ENCODE peak calls at places on chromosome 11, in six cellular contexts. P is HCT116, G is SK-N-SH, C is hepatocyte, Q is MM.1S, E is GM23248. J is an unnamed sample. For H3K4me1, the result is how much of the 10 kb centered on the place peaks cover.

GRCh38 chr11:58650496-58650895 is 28.0 kb downstream of the CNTF start:
- DNase-seq in Q (no peak), P (no peak), E (no peak), C (no peak), G (no peak), J (no peak)

GRCh38 chr11:19878520-19878919 is 165.9 kb downstream of the NAV2 start:
- DNase-seq in G (no peak), E (no peak), C (no peak), P (no peak), Q (no peak), J (no peak)

GRCh38 chr11:57674251-57674650 is 6.3 kb downstream of the ZDHHC5 start:
- DNase-seq in P (no peak), Q (no peak), G (no peak), C (no peak), E (no peak), J (no peak)

GRCh38 chr11:109320595-109320994 is 101.4 kb upstream of the C11orf87 start:
- DNase-seq in E (peak), Q (no peak), C (peak), G (no peak), P (peak), J (no peak)

GRCh38 chr11:130162733-130163132 is 3.2 kb downstream of the ST14 start:
- DNase-seq in Q (peak), E (peak), C (peak), P (no peak), G (no peak), J (peak)

GRCh38 chr11:70210051-70210501 is 7.0 kb downstream of the FADD start:
- DNase-seq in G (no peak), Q (no peak), C (no peak), P (no peak), E (peak), J (no peak)

GRCh38 chr11:1153105-1153950 is 4.4 kb upstream of the MUC5AC start:
- DNase-seq in G (peak), Q (no peak), E (peak), C (peak), P (no peak), J (no peak)

GRCh38 chr11:73034777-73035176 is 107.3 kb downstream of the FCHSD2 start:
- DNase-seq in E (no peak), Q (no peak), P (no peak), C (peak), G (no peak), J (no peak)

GRCh38 chr11:71240865-71241691 is 11.3 kb downstream of the SHANK2 start:
- DNase-seq in P (no peak), E (peak), Q (no peak), G (peak), C (peak), J (no peak)

GRCh38 chr11:34680206-34680605 is 59.3 kb downstream of the EHF start:
- DNase-seq in Q (no peak), C (no peak), E (peak), P (no peak), G (no peak), J (no peak)

GRCh38 chr11:35814720-35815305 is 129.0 kb upstream of the LDLRAD3 start:
- DNase-seq in G (no peak), E (no peak), P (no peak), C (no peak), Q (no peak), J (no peak)

GRCh38 chr11:64799256-64799924 is 3.6 kb downstream of the MAP4K2 start:
- DNase-seq in C (no peak), Q (no peak), G (no peak), E (no peak), P (no peak), J (peak)

GRCh38 chr11:119782673-119783072 is 53.7 kb upstream of the NECTIN1 start:
- DNase-seq in E (peak), G (no peak), P (no peak), Q (peak), C (no peak), J (no peak)

GRCh38 chr11:66328307-66329144 is 7.7 kb downstream of the RIN1 start:
- DNase-seq in Q (peak), P (peak), E (peak), G (peak), C (peak), J (peak)

GRCh38 chr11:116371146-116371545 is 401.6 kb downstream of the BUD13 start:
- DNase-seq in Q (no peak), P (no peak), G (peak), C (no peak), E (no peak), J (no peak)

GRCh38 chr11:47716692-47717091 is 1.5 kb upstream of the AGBL2 start:
- DNase-seq in C (no peak), G (no peak), P (no peak), E (no peak), Q (peak), J (peak)

GRCh38 chr11:45147871-45148270 is 1.4 kb downstream of the PRDM11 start:
- DNase-seq in C (no peak), G (no peak), E (peak), P (no peak), Q (no peak), J (no peak)

GRCh38 chr11:22244986-22245592 is 52.2 kb downstream of the ANO5 start:
- DNase-seq in Q (peak), P (peak), C (peak), E (peak), G (peak), J (peak)

GRCh38 chr11:128896356-128896755 is 5.2 kb downstream of the KCNJ5 start:
- DNase-seq in C (no peak), P (no peak), G (no peak), E (peak), Q (no peak), J (no peak)

GRCh38 chr11:73866095-73866579 is 10.5 kb downstream of the COA4 start:
- DNase-seq in P (no peak), C (no peak), Q (no peak), G (peak), E (peak), J (no peak)

GRCh38 chr11:34266090-34266912 is 91.5 kb downstream of the ABTB2 start:
- DNase-seq in P (no peak), G (no peak), Q (no peak), C (peak), E (peak), J (no peak)

GRCh38 chr11:119306373-119306890 is 10.5 kb downstream of the MCAM start:
- DNase-seq in E (peak), Q (no peak), P (no peak), C (no peak), G (no peak), J (no peak)

GRCh38 chr11:61731956-61732675 is 20.3 kb upstream of the MYRF start:
- DNase-seq in E (peak), Q (no peak), C (no peak), P (no peak), G (no peak), J (no peak)

GRCh38 chr11:67195971-67196418 is 70.3 kb upstream of the GRK2 start:
- DNase-seq in C (peak), E (peak), G (no peak), Q (no peak), P (no peak), J (no peak)

GRCh38 chr11:99020324-99021225 is at the start of gene CNTN5:
- DNase-seq in Q (peak), P (no peak), G (peak), E (peak), C (peak), J (no peak)

GRCh38 chr11:16082532-16083055 is 273.8 kb downstream of the SOX6 start:
- DNase-seq in Q (no peak), P (no peak), C (no peak), G (no peak), E (no peak), J (no peak)

GRCh38 chr11:103659138-103659734 is 377.2 kb upstream of the DDI1 start:
- DNase-seq in G (peak), E (peak), C (no peak), Q (no peak), P (peak), J (no peak)

GRCh38 chr11:127873478-127873877 is 713.9 kb downstream of the ETS1 start:
- DNase-seq in E (no peak), G (no peak), Q (no peak), P (no peak), C (no peak), J (no peak)

GRCh38 chr11:125322317-125322716 is 157.8 kb downstream of the PKNOX2 start:
- DNase-seq in G (no peak), Q (no peak), C (no peak), P (no peak), E (no peak), J (no peak)

GRCh38 chr11:65793144-65793581 is 6.3 kb downstream of the OVOL1 start:
- DNase-seq in Q (no peak), G (peak), P (no peak), E (no peak), C (peak), J (no peak)

GRCh38 chr11:128776088-128776433 is 82.2 kb downstream of the FLI1 start:
- DNase-seq in E (no peak), G (no peak), P (no peak), C (no peak), Q (no peak), J (no peak)

GRCh38 chr11:12689029-12689755 is 15.0 kb downstream of the TEAD1 start:
- DNase-seq in Q (no peak), E (peak), G (no peak), P (no peak), C (no peak), J (no peak)

GRCh38 chr11:12692238-12693074 is 18.2 kb downstream of the TEAD1 start:
- DNase-seq in C (peak), G (peak), Q (no peak), P (peak), E (peak), J (no peak)

GRCh38 chr11:12691473-12691872 is 17.3 kb downstream of the TEAD1 start:
- DNase-seq in Q (no peak), G (peak), P (no peak), C (no peak), E (no peak), J (no peak)

GRCh38 chr11:12693075-12693473 is 18.9 kb downstream of the TEAD1 start:
- DNase-seq in Q (no peak), G (no peak), P (no peak), C (no peak), E (peak), J (no peak)

GRCh38 chr11:12690663-12691062 is 16.4 kb downstream of the TEAD1 start:
- DNase-seq in G (no peak), P (no peak), E (no peak), Q (no peak), C (no peak), J (no peak)
- H3K4me1 ChIP-seq in G (half or more), P (half or more), E (half or more), Q (under half), C (half or more), J (under half)

GRCh38 chr11:69055212-69055586 is 6.5 kb downstream of the TPCN2 start:
- DNase-seq in Q (no peak), G (no peak), E (no peak), P (no peak), C (peak), J (no peak)

GRCh38 chr11:69053169-69053477 is 4.4 kb downstream of the TPCN2 start:
- DNase-seq in C (no peak), G (no peak), E (no peak), P (no peak), Q (no peak), J (no peak)

GRCh38 chr11:69053546-69054396 is 5.0 kb downstream of the TPCN2 start:
- DNase-seq in Q (no peak), C (no peak), E (no peak), G (no peak), P (no peak), J (peak)

GRCh38 chr11:69055598-69056516 is 7.1 kb downstream of the TPCN2 start:
- DNase-seq in E (no peak), C (no peak), G (no peak), Q (peak), P (no peak), J (peak)

GRCh38 chr11:69054397-69055211 is 5.9 kb downstream of the TPCN2 start:
- DNase-seq in P (no peak), Q (no peak), E (no peak), C (no peak), G (no peak), J (no peak)
- TF ChIP-seq EZH2phosphoT487 in P (no peak), Q (no peak), E (no peak), C (no peak), G (no peak), J (no peak)

DNA sequence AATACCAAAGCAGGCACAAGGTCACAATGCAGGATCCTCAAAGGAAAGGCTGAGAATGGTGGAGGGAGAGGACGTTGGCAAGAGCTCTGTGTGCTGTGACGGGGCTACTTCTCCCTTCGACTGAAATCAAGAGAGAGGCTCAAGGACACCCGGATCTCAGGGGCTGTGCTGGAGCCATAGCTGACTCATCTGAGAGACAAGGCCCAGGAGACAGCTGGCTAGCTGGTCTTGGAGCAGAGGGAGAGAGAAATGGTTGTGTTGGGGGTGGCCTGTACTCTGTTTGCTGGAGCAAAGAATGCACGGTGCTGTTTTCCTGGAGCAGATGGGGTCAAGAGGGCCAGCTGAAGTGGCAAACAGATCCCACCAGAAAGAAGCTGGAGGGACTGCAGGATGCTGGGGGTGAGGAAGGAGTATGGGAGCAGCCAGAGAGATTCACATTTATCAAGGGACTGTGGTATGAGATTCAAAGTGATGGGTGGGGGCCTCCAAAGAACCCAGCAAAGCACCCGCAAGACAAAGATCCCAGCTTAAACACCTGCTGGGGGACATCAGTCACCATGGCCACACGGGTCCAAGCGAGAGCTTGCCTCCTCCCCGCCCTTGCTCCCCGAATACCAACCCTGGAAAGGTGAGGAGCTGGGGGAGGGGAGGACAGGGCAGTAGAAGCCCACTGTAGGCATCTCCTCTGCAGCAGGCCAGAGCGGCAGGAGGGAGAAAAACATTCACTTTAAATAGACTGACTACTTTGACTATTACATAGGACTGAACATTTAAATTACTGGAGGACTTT is 40.8 kb downstream of the MAP6 start:
- DNase-seq in G (no peak), C (peak), P (no peak), Q (no peak), E (peak), J (no peak)
- H2AFZ ChIP-seq in G (peak), C (no peak), P (no peak), Q (no peak), E (no peak), J (no peak)

DNA sequence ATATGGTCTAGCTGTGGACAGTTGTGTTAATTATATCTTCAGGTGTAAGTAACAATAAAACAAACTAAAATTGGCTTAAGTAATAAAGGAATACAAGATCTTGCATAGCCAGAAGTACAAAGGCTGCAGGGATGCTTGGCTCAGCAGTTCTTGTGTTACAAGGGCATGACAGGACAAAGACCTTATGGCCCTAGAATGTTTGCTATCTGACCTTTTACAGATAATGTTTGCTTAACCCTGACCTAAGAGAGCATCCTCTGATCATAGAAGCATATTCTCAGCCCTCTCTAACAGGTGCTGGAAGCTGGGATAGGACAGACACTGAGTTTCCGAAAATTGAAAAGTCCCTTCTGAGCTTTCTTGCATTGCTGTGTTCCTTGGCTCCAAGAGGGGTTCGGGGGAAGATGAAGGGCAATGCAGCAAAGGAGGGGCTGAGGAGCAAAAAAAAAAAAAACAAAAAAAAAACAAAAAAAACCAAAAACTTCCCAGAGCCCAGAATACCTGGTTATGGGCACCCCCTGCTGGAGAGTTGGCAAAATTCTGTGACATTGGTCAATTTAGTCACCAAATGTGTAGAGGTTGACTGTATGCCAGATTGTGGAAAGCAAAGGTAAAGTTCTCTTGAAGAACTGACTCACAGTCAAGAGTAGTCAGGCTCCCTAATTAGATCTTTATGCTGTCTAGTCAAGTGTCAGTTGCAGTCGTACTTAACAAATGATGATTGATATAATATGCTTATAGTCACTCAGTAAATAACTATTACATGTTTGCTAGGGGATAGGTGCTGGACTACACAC is 10.4 kb upstream of the HIKESHI start:
- DNase-seq in C (peak), G (peak), Q (peak), E (peak), P (peak), J (peak)
- H3K4me1 ChIP-seq in C (under half), G (under half), Q (under half), E (under half), P (under half), J (under half)

J was measured in OCI-LY7.